ENCODE peak calls at places on chromosomes 7 and 10, in four cellular contexts. One of them, this sample, is unnamed.

GRCh38 chr7:141074997-141075396 is 1.1 kb downstream of the TMEM178B start:
- DNase-seq in fibroblast of lung: no peak
- DNase-seq in PC-9: no peak
- DNase-seq in H9: no peak
- DNase-seq in this sample: no peak

GRCh38 chr7:127819975-127820778 is 168.2 kb downstream of the SND1 start:
- DNase-seq in fibroblast of lung: peak; percentile 51
- DNase-seq in PC-9: no peak
- DNase-seq in H9: no peak
- DNase-seq in this sample: no peak

GRCh38 chr7:28980504-28981281 is 22.6 kb upstream of the TRIL start:
- DNase-seq in fibroblast of lung: no peak
- DNase-seq in PC-9: peak; percentile 72
- DNase-seq in H9: no peak
- DNase-seq in this sample: no peak

GRCh38 chr7:150402671-150403321 is 23.7 kb downstream of the ZNF775 start:
- DNase-seq in fibroblast of lung: no peak
- DNase-seq in PC-9: no peak
- DNase-seq in H9: no peak
- DNase-seq in this sample: no peak

GRCh38 chr10:56715262-56715661 is 354.2 kb upstream of the ZWINT start:
- DNase-seq in fibroblast of lung: no peak
- DNase-seq in PC-9: no peak
- DNase-seq in H9: no peak
- DNase-seq in this sample: no peak

GRCh38 chr10:9545073-9545472 is 1472.6 kb upstream of the CELF2 start:
- DNase-seq in fibroblast of lung: peak; percentile 8
- DNase-seq in PC-9: no peak
- DNase-seq in H9: no peak
- DNase-seq in this sample: no peak

GRCh38 chr10:70312972-70313371 is 29.2 kb upstream of the NPFFR1 start:
- DNase-seq in fibroblast of lung: peak; percentile 42
- DNase-seq in PC-9: no peak
- DNase-seq in H9: no peak
- DNase-seq in this sample: no peak

GRCh38 chr7:39187130-39187529 is 209.4 kb downstream of the POU6F2 start:
- DNase-seq in fibroblast of lung: no peak
- DNase-seq in PC-9: no peak
- DNase-seq in H9: no peak
- DNase-seq in this sample: no peak

GRCh38 chr10:127280446-127280845 is 84.1 kb upstream of the INSYN2A start:
- DNase-seq in fibroblast of lung: no peak
- DNase-seq in PC-9: no peak
- DNase-seq in H9: no peak
- DNase-seq in this sample: no peak

GRCh38 chr10:49228677-49229076 is 40.5 kb upstream of the TMEM273 start:
- DNase-seq in fibroblast of lung: no peak
- DNase-seq in PC-9: no peak
- DNase-seq in H9: no peak
- DNase-seq in this sample: no peak

GRCh38 chr10:72124984-72125383 is 36.6 kb upstream of the SPOCK2 start:
- DNase-seq in fibroblast of lung: peak; percentile 60
- DNase-seq in PC-9: no peak
- DNase-seq in H9: no peak
- DNase-seq in this sample: no peak

GRCh38 chr10:32207544-32207943 is 139.4 kb downstream of the EPC1 start:
- DNase-seq in fibroblast of lung: peak; percentile 43
- DNase-seq in PC-9: peak; percentile 38
- DNase-seq in H9: peak; percentile 54
- DNase-seq in this sample: peak; percentile 44

GRCh38 chr7:116582164-116582732 is 57.4 kb downstream of the CAV1 start:
- DNase-seq in fibroblast of lung: peak; percentile 51
- DNase-seq in PC-9: no peak
- DNase-seq in H9: no peak
- DNase-seq in this sample: no peak

GRCh38 chr10:102476466-102477141 is 25.3 kb upstream of the C10orf95 start:
- DNase-seq in fibroblast of lung: no peak
- DNase-seq in PC-9: no peak
- DNase-seq in H9: no peak
- DNase-seq in this sample: no peak

GRCh38 chr10:132397036-132397541 is at the start of gene PWWP2B:
- DNase-seq in fibroblast of lung: peak; percentile 28
- DNase-seq in PC-9: no peak
- DNase-seq in H9: no peak
- DNase-seq in this sample: peak; percentile 53

GRCh38 chr10:16904619-16905018 is 87.4 kb upstream of the RSU1 start:
- DNase-seq in fibroblast of lung: peak; percentile 66
- DNase-seq in PC-9: no peak
- DNase-seq in H9: no peak
- DNase-seq in this sample: no peak

GRCh38 chr7:157990878-157991250 is 596.8 kb downstream of the PTPRN2 start:
- DNase-seq in fibroblast of lung: no peak
- DNase-seq in PC-9: no peak
- DNase-seq in H9: no peak
- DNase-seq in this sample: no peak

GRCh38 chr10:51699145-51699474 is 285 bp downstream of the CSTF2T start:
- DNase-seq in fibroblast of lung: no peak
- DNase-seq in PC-9: peak; percentile 42
- DNase-seq in H9: no peak
- DNase-seq in this sample: no peak

GRCh38 chr7:101782886-101783285 is 34.5 kb upstream of the CUX1 start:
- DNase-seq in fibroblast of lung: no peak
- DNase-seq in PC-9: peak; percentile 70
- DNase-seq in H9: no peak
- DNase-seq in this sample: no peak

GRCh38 chr10:2051108-2051507 is 313.8 kb upstream of the ADARB2 start:
- DNase-seq in fibroblast of lung: no peak
- DNase-seq in PC-9: no peak
- DNase-seq in H9: no peak
- DNase-seq in this sample: no peak

GRCh38 chr10:7470371-7470770 is 59.5 kb upstream of the SFMBT2 start:
- DNase-seq in fibroblast of lung: no peak
- DNase-seq in PC-9: no peak
- DNase-seq in H9: no peak
- DNase-seq in this sample: no peak
- H2AFZ ChIP-seq in fibroblast of lung: no peak overlapping the region
- H2AFZ ChIP-seq in PC-9: no peak overlapping the region
- H2AFZ ChIP-seq in H9: no peak overlapping the region
- H2AFZ ChIP-seq in this sample: no peak overlapping the region

GRCh38 chr10:79202188-79203013 is 133.6 kb downstream of the ZMIZ1 start:
- DNase-seq in fibroblast of lung: peak; percentile 47
- DNase-seq in PC-9: no peak
- DNase-seq in H9: peak; percentile 69
- DNase-seq in this sample: peak; percentile 54

GRCh38 chr10:79201706-79202105 is 132.9 kb downstream of the ZMIZ1 start:
- DNase-seq in fibroblast of lung: no peak
- DNase-seq in PC-9: no peak
- DNase-seq in H9: no peak
- DNase-seq in this sample: no peak

GRCh38 chr10:79200346-79200745 is 131.6 kb downstream of the ZMIZ1 start:
- DNase-seq in fibroblast of lung: no peak
- DNase-seq in PC-9: no peak
- DNase-seq in H9: no peak
- DNase-seq in this sample: no peak

GRCh38 chr10:79203833-79204232 is 135.1 kb downstream of the ZMIZ1 start:
- DNase-seq in fibroblast of lung: no peak
- DNase-seq in PC-9: no peak
- DNase-seq in H9: no peak
- DNase-seq in this sample: no peak

DNA sequence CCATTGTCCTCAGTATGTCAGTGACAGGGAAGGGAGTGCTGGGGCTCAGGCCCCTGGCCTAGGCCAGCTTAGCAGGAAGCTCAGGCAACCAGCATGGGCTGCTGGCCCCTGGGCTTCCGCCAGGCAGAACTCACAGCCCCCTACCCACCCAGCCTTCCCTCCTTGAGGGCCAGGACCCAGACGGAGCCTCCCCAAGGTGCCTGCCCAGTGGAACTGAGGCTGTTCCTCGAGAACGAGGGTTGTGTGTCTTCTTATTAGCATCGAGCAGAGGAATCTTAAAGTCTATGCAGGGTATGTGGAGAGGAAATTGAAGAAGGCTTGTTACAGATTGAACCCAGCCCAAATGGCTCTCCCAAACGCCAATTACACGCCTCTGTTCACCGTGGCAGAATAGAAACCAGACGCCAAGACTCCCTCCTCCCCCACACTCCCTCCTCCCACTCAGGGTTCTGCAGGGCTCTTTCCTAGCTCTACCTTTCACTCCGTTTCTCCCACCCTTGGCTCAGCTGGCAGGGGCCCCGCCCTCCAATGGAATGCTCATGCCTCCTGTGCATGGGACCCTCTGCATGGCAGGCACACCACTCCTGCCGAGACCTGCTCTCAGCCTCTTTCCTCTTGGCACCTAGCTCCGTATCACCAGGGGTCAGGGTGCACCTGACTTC is 134.4 kb downstream of the ZMIZ1 start:
- DNase-seq in fibroblast of lung: no peak
- DNase-seq in PC-9: no peak
- DNase-seq in H9: no peak
- DNase-seq in this sample: no peak
- H3K27ac ChIP-seq in fibroblast of lung: no peak overlapping the region
- H3K27ac ChIP-seq in PC-9: no peak overlapping the region
- H3K27ac ChIP-seq in H9: no peak overlapping the region
- H3K27ac ChIP-seq in this sample: no peak overlapping the region

GRCh38 chr7:132377043-132377442 is 199.2 kb downstream of the PLXNA4 start:
- DNase-seq in fibroblast of lung: peak; percentile 16
- DNase-seq in PC-9: no peak
- DNase-seq in H9: no peak
- DNase-seq in this sample: no peak
- H3K4me1 ChIP-seq in fibroblast of lung: no peaks in the 10 kb centered on the region
- H3K4me1 ChIP-seq in PC-9: no peaks in the 10 kb centered on the region
- H3K4me1 ChIP-seq in H9: peaks cover 2% of the 10 kb centered on the region
- H3K4me1 ChIP-seq in this sample: no peaks in the 10 kb centered on the region

GRCh38 chr7:121003986-121004685 is 15.6 kb downstream of the CPED1 start:
- DNase-seq in fibroblast of lung: no peak
- DNase-seq in PC-9: no peak
- DNase-seq in H9: no peak
- DNase-seq in this sample: no peak

GRCh38 chr7:121002755-121003114 is 14.2 kb downstream of the CPED1 start:
- DNase-seq in fibroblast of lung: peak; percentile 85
- DNase-seq in PC-9: no peak
- DNase-seq in H9: no peak
- DNase-seq in this sample: no peak

GRCh38 chr7:121000091-121000983 is 11.8 kb downstream of the CPED1 start:
- DNase-seq in fibroblast of lung: peak; percentile 90
- DNase-seq in PC-9: no peak
- DNase-seq in H9: no peak
- DNase-seq in this sample: peak; percentile 8

GRCh38 chr7:121001234-121001633 is 12.7 kb downstream of the CPED1 start:
- DNase-seq in fibroblast of lung: no peak
- DNase-seq in PC-9: no peak
- DNase-seq in H9: no peak
- DNase-seq in this sample: no peak

GRCh38 chr7:121001932-121002754 is 13.6 kb downstream of the CPED1 start:
- DNase-seq in fibroblast of lung: peak; percentile 31
- DNase-seq in PC-9: no peak
- DNase-seq in H9: no peak
- DNase-seq in this sample: no peak
- H2AFZ ChIP-seq in fibroblast of lung: no peak overlapping the region
- H2AFZ ChIP-seq in PC-9: no peak overlapping the region
- H2AFZ ChIP-seq in H9: no peak overlapping the region
- H2AFZ ChIP-seq in this sample: no peak overlapping the region